ENCODE peak calls at places on chromosomes 13 and 19, in ten cellular contexts. E, R, C, N, D, T, W, M, I and X are unnamed samples.

GRCh38 chr13:73704587-73704986 is 429.6 kb downstream of the KLF12 start:
- DNase-seq in E (no peak), R (no peak), C (no peak), N (no peak), D (no peak), T (no peak), W (no peak), M (no peak), I (no peak), X (no peak)

GRCh38 chr19:1164684-1165531 is 9.2 kb downstream of the SBNO2 start:
- DNase-seq in E (no peak), R (no peak), C (no peak), N (no peak), D (no peak), T (no peak), W (no peak), M (no peak), I (no peak), X (no peak)

GRCh38 chr13:29702912-29703351 is 107.4 kb upstream of the SLC7A1 start:
- DNase-seq in E (peak; percentile 89), R (no peak), C (no peak), N (no peak), D (peak; percentile 24), T (no peak), W (no peak), M (peak; percentile 79), I (no peak), X (peak; percentile 63)

GRCh38 chr19:7349231-7349591 is 474 bp downstream of the ARHGEF18 start:
- DNase-seq in E (no peak), R (no peak), C (no peak), N (no peak), D (no peak), T (no peak), W (no peak), M (no peak), I (no peak), X (no peak)

GRCh38 chr13:51494151-51494550 is 41.3 kb upstream of the INTS6 start:
- DNase-seq in E (peak; percentile 51), R (no peak), C (no peak), N (no peak), D (no peak), T (no peak), W (no peak), M (no peak), I (no peak), X (no peak)

GRCh38 chr19:52535831-52536800 is 8.6 kb downstream of the ZNF808 start:
- DNase-seq in E (peak; percentile 93), R (no peak), C (peak; percentile 76), N (peak; percentile 89), D (peak; percentile 96), T (peak; percentile 88), W (peak; percentile 93), M (peak; percentile 98), I (peak; percentile 85), X (peak; percentile 85)

GRCh38 chr13:114087430-114087829 is 45.0 kb downstream of the RASA3 start:
- DNase-seq in E (no peak), R (no peak), C (no peak), N (no peak), D (no peak), T (no peak), W (peak; percentile 2), M (peak; percentile 58), I (no peak), X (no peak)

GRCh38 chr19:48646192-48646911 is 365 bp upstream of the CA11 start:
- DNase-seq in E (peak; percentile 94), R (peak; percentile 87), C (peak; percentile 91), N (peak; percentile 95), D (peak; percentile 92), T (peak; percentile 97), W (peak; percentile 93), M (peak; percentile 98), I (peak; percentile 79), X (peak; percentile 92)

GRCh38 chr13:24075137-24075975 is 85.2 kb upstream of the SPATA13 start:
- DNase-seq in E (no peak), R (no peak), C (no peak), N (no peak), D (no peak), T (no peak), W (no peak), M (no peak), I (no peak), X (no peak)

GRCh38 chr13:50909605-50910482 is at the start of gene RNASEH2B:
- DNase-seq in E (peak; percentile 81), R (peak; percentile 64), C (peak; percentile 77), N (peak; percentile 77), D (peak; percentile 71), T (peak; percentile 51), W (peak; percentile 79), M (peak; percentile 89), I (peak; percentile 30), X (peak; percentile 82)

GRCh38 chr19:46428278-46429141 is at the start of gene PNMA8C:
- DNase-seq in E (peak; percentile 75), R (no peak), C (peak; percentile 19), N (peak; percentile 81), D (peak; percentile 86), T (peak; percentile 75), W (peak; percentile 72), M (peak; percentile 92), I (peak; percentile 23), X (no peak)

GRCh38 chr19:36213793-36214387 is 575 bp downstream of the ZNF565 start:
- DNase-seq in E (peak; percentile 59), R (no peak), C (peak; percentile 2), N (no peak), D (no peak), T (no peak), W (no peak), M (no peak), I (no peak), X (no peak)

GRCh38 chr13:30690282-30691188 is 44.8 kb upstream of the ALOX5AP start:
- DNase-seq in E (peak; percentile 89), R (peak; percentile 30), C (peak; percentile 16), N (no peak), D (no peak), T (no peak), W (peak; percentile 20), M (no peak), I (no peak), X (peak; percentile 80)

GRCh38 chr19:38310279-38310670 is 5.5 kb downstream of the YIF1B start:
- DNase-seq in E (no peak), R (no peak), C (no peak), N (no peak), D (no peak), T (no peak), W (no peak), M (no peak), I (no peak), X (no peak)

GRCh38 chr19:50036905-50037304 is 11.1 kb downstream of the ZNF473 start:
- DNase-seq in E (peak; percentile 23), R (no peak), C (no peak), N (no peak), D (no peak), T (no peak), W (no peak), M (no peak), I (no peak), X (no peak)

GRCh38 chr13:29454931-29455481 is 140.5 kb downstream of the SLC7A1 start:
- DNase-seq in E (peak; percentile 12), R (peak; percentile 62), C (no peak), N (no peak), D (no peak), T (no peak), W (no peak), M (peak; percentile 62), I (no peak), X (no peak)

GRCh38 chr13:84439108-84439507 is 556.8 kb upstream of the SLITRK1 start:
- DNase-seq in E (peak; percentile 49), R (no peak), C (no peak), N (no peak), D (no peak), T (no peak), W (no peak), M (no peak), I (no peak), X (no peak)

GRCh38 chr13:53191091-53191490 is 162.5 kb downstream of the OLFM4 start:
- DNase-seq in E (no peak), R (peak; percentile 95), C (no peak), N (no peak), D (no peak), T (no peak), W (no peak), M (peak; percentile 81), I (no peak), X (no peak)

GRCh38 chr19:42281175-42282035 is 12.4 kb downstream of the CIC start:
- DNase-seq in E (peak; percentile 69), R (no peak), C (peak; percentile 17), N (no peak), D (no peak), T (no peak), W (peak; percentile 47), M (peak; percentile 83), I (no peak), X (peak; percentile 87)

GRCh38 chr13:52454459-52454824 is 836 bp upstream of the CKAP2 start:
- DNase-seq in E (no peak), R (peak; percentile 19), C (no peak), N (no peak), D (no peak), T (no peak), W (no peak), M (peak; percentile 59), I (no peak), X (no peak)

GRCh38 chr13:28340272-28340793 is 154.6 kb downstream of the FLT1 start:
- DNase-seq in E (peak; percentile 18), R (no peak), C (no peak), N (no peak), D (no peak), T (no peak), W (no peak), M (no peak), I (no peak), X (no peak)

GRCh38 chr13:114104626-114105350 is 27.6 kb downstream of the RASA3 start:
- DNase-seq in E (no peak), R (no peak), C (no peak), N (no peak), D (no peak), T (no peak), W (no peak), M (peak; percentile 39), I (no peak), X (no peak)

GRCh38 chr19:40460185-40460584 is 5.4 kb downstream of the BLVRB start:
- DNase-seq in E (no peak), R (no peak), C (no peak), N (no peak), D (no peak), T (no peak), W (no peak), M (no peak), I (no peak), X (no peak)

GRCh38 chr13:48501705-48502104 is 31.2 kb downstream of the RCBTB2 start:
- DNase-seq in E (no peak), R (no peak), C (no peak), N (no peak), D (no peak), T (no peak), W (no peak), M (no peak), I (no peak), X (no peak)

GRCh38 chr13:114099918-114100445 is 32.4 kb downstream of the RASA3 start:
- DNase-seq in E (peak; percentile 31), R (peak; percentile 81), C (peak; percentile 47), N (no peak), D (peak; percentile 30), T (no peak), W (peak; percentile 9), M (peak; percentile 88), I (no peak), X (no peak)